ENCODE peak calls at places on chromosomes 13 and 19, in seven cellular contexts. P, U, O, W, J, G and Z are unnamed samples.

GRCh38 chr13:84609716-84610115 is 727.4 kb upstream of the SLITRK1 start:
- DNase-seq in P (no peak), U (no peak), O (peak; percentile 70), W (no peak), J (no peak), G (no peak), Z (peak; percentile 48)

GRCh38 chr19:40523322-40524047 is 53.2 kb upstream of the SHKBP1 start:
- DNase-seq in P (no peak), U (peak; percentile 79), O (peak; percentile 44), W (no peak), J (peak; percentile 77), G (peak; percentile 56), Z (peak; percentile 25)

GRCh38 chr19:30492581-30492980 is 120.4 kb downstream of the ZNF536 start:
- DNase-seq in P (no peak), U (no peak), O (no peak), W (no peak), J (no peak), G (no peak), Z (no peak)

GRCh38 chr13:46071590-46072249 is 19.2 kb upstream of the ZC3H13 start:
- DNase-seq in P (no peak), U (no peak), O (no peak), W (no peak), J (no peak), G (no peak), Z (no peak)

GRCh38 chr19:17202713-17203112 is 12.4 kb upstream of the USE1 start:
- DNase-seq in P (no peak), U (no peak), O (no peak), W (no peak), J (no peak), G (no peak), Z (no peak)

GRCh38 chr13:61255035-61255796 is 160.4 kb downstream of the PCDH20 start:
- DNase-seq in P (no peak), U (no peak), O (no peak), W (no peak), J (peak; percentile 30), G (peak; percentile 11), Z (no peak)

GRCh38 chr13:44438234-44438579 is 64.6 kb downstream of the SERP2 start:
- DNase-seq in P (no peak), U (no peak), O (no peak), W (no peak), J (no peak), G (no peak), Z (no peak)

GRCh38 chr19:46661735-46662592 is 982 bp upstream of the DACT3 start:
- DNase-seq in P (peak; percentile 69), U (peak; percentile 81), O (peak; percentile 90), W (peak; percentile 95), J (peak; percentile 90), G (peak; percentile 80), Z (peak; percentile 88)

GRCh38 chr13:93466502-93467036 is 240.0 kb downstream of the GPC6 start:
- DNase-seq in P (no peak), U (no peak), O (peak; percentile 5), W (no peak), J (no peak), G (no peak), Z (no peak)

GRCh38 chr13:111415216-111415615 is 94.8 kb downstream of the TEX29 start:
- DNase-seq in P (no peak), U (no peak), O (no peak), W (no peak), J (no peak), G (no peak), Z (no peak)

GRCh38 chr19:3381701-3382372 is 15.5 kb downstream of the NFIC start:
- DNase-seq in P (no peak), U (no peak), O (no peak), W (peak; percentile 71), J (no peak), G (no peak), Z (no peak)

GRCh38 chr19:34504809-34505291 is 23.3 kb downstream of the WTIP start:
- DNase-seq in P (no peak), U (no peak), O (no peak), W (peak; percentile 60), J (no peak), G (no peak), Z (no peak)

GRCh38 chr19:16355293-16356043 is 30.8 kb downstream of the KLF2 start:
- DNase-seq in P (no peak), U (no peak), O (no peak), W (no peak), J (no peak), G (no peak), Z (peak; percentile 57)

GRCh38 chr19:16605552-16605951 is 22.5 kb downstream of the MED26 start:
- DNase-seq in P (no peak), U (no peak), O (no peak), W (peak; percentile 78), J (no peak), G (no peak), Z (no peak)

GRCh38 chr13:88857256-88857655 is 1186.1 kb downstream of the SLITRK5 start:
- DNase-seq in P (no peak), U (no peak), O (no peak), W (no peak), J (no peak), G (no peak), Z (no peak)

GRCh38 chr13:109667754-109668360 is 118.5 kb downstream of the IRS2 start:
- DNase-seq in P (no peak), U (no peak), O (no peak), W (no peak), J (no peak), G (no peak), Z (no peak)

GRCh38 chr13:40063743-40064142 is 408.3 kb downstream of the COG6 start:
- DNase-seq in P (no peak), U (no peak), O (no peak), W (no peak), J (no peak), G (no peak), Z (peak; percentile 23)

GRCh38 chr19:45676851-45677263 is 8.8 kb downstream of the GIPR start:
- DNase-seq in P (peak; percentile 35), U (peak; percentile 37), O (no peak), W (no peak), J (no peak), G (no peak), Z (no peak)

GRCh38 chr13:106117035-106117434 is 418.4 kb downstream of the EFNB2 start:
- DNase-seq in P (no peak), U (no peak), O (peak; percentile 77), W (no peak), J (no peak), G (no peak), Z (no peak)

GRCh38 chr19:18287836-18288772 is 6.7 kb upstream of the JUND start:
- DNase-seq in P (no peak), U (no peak), O (no peak), W (no peak), J (peak; percentile 60), G (no peak), Z (no peak)

GRCh38 chr13:80214521-80214941 is 126.4 kb downstream of the SPRY2 start:
- DNase-seq in P (no peak), U (no peak), O (peak; percentile 59), W (no peak), J (no peak), G (no peak), Z (no peak)

DNA sequence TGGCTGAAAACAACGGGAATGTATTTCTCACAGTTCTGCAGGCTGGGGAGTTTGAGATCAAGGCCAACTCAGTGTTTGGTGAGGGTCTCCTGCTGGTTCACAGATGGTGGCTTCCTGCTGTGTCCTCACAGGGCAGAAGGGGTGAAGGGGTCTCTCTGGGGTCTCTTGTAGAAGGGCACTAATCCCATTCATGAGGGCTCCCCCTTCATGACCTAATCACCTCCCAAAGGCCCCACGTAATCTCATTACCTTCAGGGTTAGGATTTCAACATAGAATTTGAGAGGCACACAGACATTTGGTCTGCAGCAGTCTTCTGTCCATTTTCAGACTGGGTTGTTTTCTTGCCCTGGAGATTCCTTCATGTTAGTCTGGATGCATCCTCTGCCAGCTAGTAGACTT is 11.6 kb downstream of the ZNF444 start:
- DNase-seq in P (no peak), U (no peak), O (no peak), W (no peak), J (no peak), G (no peak), Z (no peak)
- TF ChIP-seq CTCF in P (no peak), U (no peak), O (no peak), W (no peak), J (no peak), G (no peak), Z (no peak)

GRCh38 chr19:290539-291521 is at the start of gene PLPP2:
- DNase-seq in P (no peak), U (peak; percentile 65), O (no peak), W (no peak), J (no peak), G (no peak), Z (no peak)
- H3K27me3 ChIP-seq in P (peaks cover 55% of the 10 kb centered on the region), U (peaks cover 16% of the 10 kb centered on the region), O (peaks cover 53% of the 10 kb centered on the region), W (peaks cover 49% of the 10 kb centered on the region), J (peaks cover 71% of the 10 kb centered on the region), G (no peaks in the 10 kb centered on the region), Z (peaks cover 10% of the 10 kb centered on the region)

GRCh38 chr13:87280139-87280538 is 391.0 kb upstream of the SLITRK5 start:
- DNase-seq in P (no peak), U (no peak), O (no peak), W (no peak), J (no peak), G (no peak), Z (no peak)

GRCh38 chr13:87274209-87274819 is 396.9 kb upstream of the SLITRK5 start:
- DNase-seq in P (no peak), U (peak; percentile 21), O (peak; percentile 47), W (no peak), J (peak; percentile 77), G (peak; percentile 27), Z (no peak)
- TF ChIP-seq CTCF in P (peak; percentile 14), U (peak; percentile 28), O (peak; percentile 77), W (peak; percentile 49), J (peak; percentile 53), G (peak; percentile 55), Z (peak; percentile 75)

GRCh38 chr13:31440132-31440531 is 240.4 kb downstream of the B3GLCT start:
- DNase-seq in P (no peak), U (no peak), O (no peak), W (no peak), J (no peak), G (no peak), Z (no peak)
- H3K27me3 ChIP-seq in P (peaks cover 5% of the 10 kb centered on the region), U (no peaks in the 10 kb centered on the region), O (peaks cover 19% of the 10 kb centered on the region), W (no peaks in the 10 kb centered on the region), J (no peaks in the 10 kb centered on the region), G (peaks cover 29% of the 10 kb centered on the region), Z (no peaks in the 10 kb centered on the region)